ENCODE peak calls at places on chromosome 1, in five cellular contexts. K, Z, B, H and W are unnamed samples.

GRCh38 chr1:206802401-206802800 is 30.1 kb upstream of the IL10 start:
- DNase-seq in H (no peak), Z (no peak), B (no peak), K (no peak), W (no peak)

GRCh38 chr1:46643368-46643775 is 24.8 kb downstream of the ATPAF1 start:
- DNase-seq in K (no peak), H (no peak), Z (no peak), B (no peak), W (no peak)

GRCh38 chr1:60427701-60428100 is 354.1 kb upstream of the C1orf87 start:
- DNase-seq in B (no peak), K (no peak), H (no peak), Z (no peak), W (no peak)

GRCh38 chr1:247079141-247079874 is 697 bp upstream of the ZNF670 start:
- DNase-seq in B (no peak), H (no peak), K (no peak), Z (no peak), W (no peak)

GRCh38 chr1:225897595-225898514 is 8.9 kb upstream of the LEFTY1 start:
- DNase-seq in K (no peak), B (no peak), Z (no peak), H (no peak), W (no peak)

GRCh38 chr1:64223329-64224151 is 20.1 kb downstream of the UBE2U start:
- DNase-seq in B (no peak), H (no peak), K (no peak), Z (no peak), W (no peak)

GRCh38 chr1:170630977-170631376 is 33.0 kb upstream of the PRRX1 start:
- DNase-seq in Z (no peak), K (no peak), B (no peak), H (no peak), W (no peak)

GRCh38 chr1:87226341-87226760 is 102.3 kb upstream of the LMO4 start:
- DNase-seq in K (no peak), Z (peak; percentile 27), B (peak; percentile 24), H (peak; percentile 68), W (no peak)

GRCh38 chr1:226608699-226609505 is 60.3 kb downstream of the STUM start:
- DNase-seq in H (peak; percentile 82), B (no peak), Z (peak; percentile 70), K (peak; percentile 85), W (peak; percentile 83)

DNA sequence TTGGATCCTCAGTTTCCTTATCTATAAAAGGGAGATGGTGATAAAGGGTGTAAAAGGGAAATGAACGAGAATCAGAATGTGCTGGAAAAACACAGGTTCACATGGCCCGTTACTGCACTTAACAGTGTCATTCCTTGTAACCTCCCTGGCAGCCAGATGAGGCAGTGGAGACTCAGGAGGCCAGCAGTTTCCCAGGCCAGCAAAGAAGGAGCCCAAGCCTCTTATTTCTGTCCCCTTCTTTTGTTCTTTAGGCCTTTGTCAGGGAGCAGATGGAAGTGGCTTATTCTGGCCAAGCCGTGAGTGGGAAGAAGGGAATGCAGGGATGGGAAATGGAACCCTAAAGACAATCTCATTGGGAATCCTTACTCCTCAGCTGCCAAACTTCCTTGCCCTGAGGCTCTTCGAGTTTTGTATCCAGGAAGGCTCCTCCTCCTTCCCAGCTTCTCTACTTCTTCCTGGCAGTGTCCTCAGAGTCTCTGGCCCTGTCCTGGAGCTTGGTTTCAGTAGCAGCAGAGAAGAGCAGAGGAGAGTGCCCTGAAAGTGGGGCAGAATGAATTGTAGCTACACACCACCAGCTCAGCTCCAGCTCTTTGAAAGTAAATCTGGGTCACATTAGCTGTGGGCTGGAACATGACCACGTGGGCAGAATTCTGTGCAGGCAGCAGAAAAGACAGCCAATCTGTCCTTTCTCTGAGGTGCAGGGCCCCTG is 63.8 kb downstream of the NDUFS5 start:
- DNase-seq in K (no peak), H (no peak), B (no peak), Z (no peak), W (no peak)
- TF ChIP-seq CTCF in K (no peak), H (no peak), B (no peak), Z (no peak), W (no peak)

DNA sequence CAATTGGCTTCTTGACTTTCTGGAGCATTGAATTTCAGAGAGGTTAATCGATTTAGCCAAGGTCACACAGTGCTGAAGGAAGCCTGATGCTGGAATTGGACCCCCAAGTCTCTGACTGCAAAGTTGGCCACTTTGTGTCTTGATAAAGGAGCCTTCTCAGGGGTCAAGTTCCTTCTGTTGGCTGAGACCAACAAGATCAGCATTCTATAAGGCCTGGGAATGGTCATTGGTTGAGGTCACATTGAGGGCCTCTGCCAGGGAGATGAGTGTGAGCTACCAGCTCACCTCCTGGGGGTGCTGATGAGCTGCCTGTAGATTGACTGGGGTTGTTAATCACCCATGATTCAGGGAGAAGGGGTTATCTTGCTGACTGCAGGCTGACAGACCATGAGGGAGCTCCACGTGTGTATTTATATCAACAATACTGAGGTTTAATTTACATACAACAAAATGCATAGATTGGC is 54.5 kb downstream of the RPS6KA1 start:
- DNase-seq in H (no peak), Z (peak; percentile 10), B (no peak), K (no peak), W (no peak)
- TF ChIP-seq CTCF in H (no peak), Z (peak; percentile 73), B (no peak), K (no peak), W (no peak)

GRCh38 chr1:77824083-77824482 is 44.6 kb downstream of the MIGA1 start:
- DNase-seq in H (no peak), K (no peak), Z (no peak), B (no peak), W (no peak)

GRCh38 chr1:77824694-77825355 is 45.4 kb downstream of the MIGA1 start:
- DNase-seq in H (no peak), Z (no peak), K (no peak), B (no peak), W (no peak)

GRCh38 chr1:77829851-77830250 is 50.4 kb downstream of the MIGA1 start:
- DNase-seq in B (no peak), H (no peak), Z (no peak), K (no peak), W (no peak)

GRCh38 chr1:77828098-77828497 is 48.6 kb downstream of the MIGA1 start:
- DNase-seq in B (no peak), H (no peak), K (no peak), Z (no peak), W (no peak)

GRCh38 chr1:77825356-77825709 is 45.9 kb downstream of the MIGA1 start:
- DNase-seq in H (no peak), K (no peak), B (peak; percentile 63), Z (no peak), W (no peak)
- TF ChIP-seq CTCF in H (no peak), K (peak; percentile 23), B (no peak), Z (no peak), W (no peak)

DNA sequence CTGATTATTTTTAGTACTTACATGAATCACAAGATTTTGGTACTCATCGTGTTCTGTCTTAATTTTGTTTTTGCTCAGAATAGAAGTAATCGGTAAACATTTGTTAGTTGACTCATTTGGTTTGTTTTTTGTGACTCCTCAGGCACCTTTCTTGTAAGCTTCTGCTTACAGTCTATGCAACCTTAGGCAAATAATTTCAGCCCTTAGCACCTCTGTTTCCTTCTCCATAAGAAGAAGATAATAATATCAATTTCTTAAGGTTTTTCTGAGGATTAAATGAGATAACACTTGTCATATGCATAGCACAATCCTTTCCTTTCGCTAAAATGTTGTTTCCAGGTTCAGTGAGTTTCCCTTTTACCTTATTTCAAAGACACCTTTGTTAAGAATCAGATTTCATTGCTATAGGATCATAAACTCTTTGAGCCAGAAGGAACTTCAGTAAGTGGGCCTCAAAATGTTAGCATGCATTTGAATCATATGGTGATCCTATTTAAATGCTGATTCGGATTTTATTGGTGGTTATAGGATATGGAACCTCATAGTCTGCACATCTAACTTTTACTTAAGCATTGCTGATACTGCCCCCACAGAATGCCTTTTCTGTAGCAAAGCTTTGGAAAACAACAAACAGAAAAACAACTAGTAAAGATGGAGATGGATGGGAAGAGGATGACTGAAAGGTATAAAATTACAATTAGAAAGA is 272.7 kb upstream of the CACYBP start:
- DNase-seq in K (no peak), H (no peak), B (no peak), Z (no peak), W (no peak)
- TF ChIP-seq CTCF in K (no peak), H (no peak), B (no peak), Z (no peak), W (no peak)

DNA sequence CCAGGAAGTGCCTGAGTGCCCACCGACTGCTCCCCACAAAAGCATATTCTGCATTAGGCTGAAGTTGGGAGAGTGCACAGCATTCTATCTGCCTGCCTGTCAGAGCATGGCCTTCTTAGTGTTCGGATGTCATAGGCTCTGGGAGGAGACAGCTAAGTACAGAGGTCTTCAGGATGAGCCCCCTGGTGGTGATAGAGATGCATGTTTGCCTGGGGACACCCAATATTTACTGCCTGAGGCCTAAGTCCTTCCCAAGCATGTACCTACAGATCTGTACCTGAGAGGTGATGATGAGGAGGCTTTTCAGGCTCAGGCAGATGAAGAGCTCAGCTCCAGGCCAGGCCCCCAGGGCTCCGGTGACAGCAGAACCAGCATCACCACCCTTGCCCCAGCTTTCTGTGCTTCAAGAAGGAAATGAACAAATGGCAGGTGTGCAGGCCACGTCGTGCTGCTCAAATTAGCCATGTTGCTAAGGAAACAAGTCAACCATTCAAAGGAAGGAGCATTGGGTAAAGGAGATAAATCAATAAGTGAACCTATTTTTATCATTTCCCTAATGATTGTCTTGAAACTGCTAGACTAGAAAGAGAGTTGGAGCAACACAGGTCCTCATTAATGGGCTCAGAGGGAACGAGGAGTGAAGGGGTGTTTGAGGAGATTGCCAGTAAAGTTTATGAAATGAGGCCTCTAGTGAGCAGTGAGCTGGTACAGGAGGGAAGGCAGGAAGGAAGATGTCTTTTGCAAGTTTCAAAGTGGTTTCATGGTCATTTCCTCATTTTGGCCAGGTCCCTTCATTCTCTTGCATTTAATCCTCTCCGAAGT is 21.2 kb downstream of the CACNA1E start:
- DNase-seq in H (no peak), K (peak; percentile 27), B (no peak), Z (peak; percentile 21), W (peak; percentile 42)
- TF ChIP-seq CTCF in H (peak; percentile 42), K (peak; percentile 58), B (no peak), Z (peak; percentile 59), W (peak; percentile 77)

GRCh38 chr1:31669786-31670582 is 25.3 kb upstream of the PEF1 start:
- DNase-seq in K (peak; percentile 25), Z (no peak), H (peak; percentile 57), B (peak; percentile 84), W (no peak)
- TF ChIP-seq CTCF in K (no peak), Z (no peak), H (no peak), B (no peak), W (no peak)